ENCODE peak calls at places on chromosomes 3 and 15, in seven cellular contexts. E is H9, V is astrocyte of the spinal cord, M is osteocyte, S is BJ, Z is endothelial cell, P is HFFc6. A is an unnamed sample.
A peak's percentile ranks its signal among the peaks of the same experiment; 100 is the strongest.

GRCh38 chr15:101248274-101248673 is 3.6 kb downstream of the CHSY1 start:
- DNase-seq in E (no peak), V (no peak), M (peak; percentile 13), S (no peak), Z (no peak), P (no peak), A (no peak)

GRCh38 chr15:84104853-84105252 is 130.7 kb upstream of the GOLGA6L4 start:
- DNase-seq in E (no peak), V (no peak), M (no peak), S (no peak), Z (no peak), P (no peak), A (no peak)

GRCh38 chr3:127690106-127690505 is 17.4 kb downstream of the ABTB1 start:
- DNase-seq in E (no peak), V (peak; percentile 76), M (no peak), S (peak; percentile 43), Z (no peak), P (peak; percentile 67), A (no peak)

GRCh38 chr15:58755956-58756355 is 6.4 kb upstream of the ADAM10 start:
- DNase-seq in E (no peak), V (no peak), M (no peak), S (no peak), Z (no peak), P (no peak), A (no peak)

GRCh38 chr3:128112406-128112968 is 11.1 kb downstream of the RUVBL1 start:
- DNase-seq in E (no peak), V (peak; percentile 91), M (no peak), S (peak; percentile 60), Z (no peak), P (peak; percentile 92), A (no peak)

GRCh38 chr3:188468672-188469071 is 314.7 kb downstream of the LPP start:
- DNase-seq in E (no peak), V (peak; percentile 76), M (no peak), S (no peak), Z (no peak), P (no peak), A (no peak)

GRCh38 chr15:55937040-55937439 is 56.4 kb downstream of the NEDD4 start:
- DNase-seq in E (no peak), V (peak; percentile 41), M (no peak), S (no peak), Z (no peak), P (peak; percentile 33), A (no peak)

GRCh38 chr3:46981932-46982471 is 2.5 kb downstream of the NBEAL2 start:
- DNase-seq in E (peak; percentile 68), V (no peak), M (no peak), S (no peak), Z (peak; percentile 64), P (no peak), A (peak; percentile 76)

GRCh38 chr15:65337436-65338070 is 33.1 kb downstream of the RNU5B-1 start:
- DNase-seq in E (no peak), V (no peak), M (no peak), S (no peak), Z (no peak), P (no peak), A (no peak)

GRCh38 chr3:116083686-116084085 is 361.6 kb downstream of the LSAMP start:
- DNase-seq in E (no peak), V (peak; percentile 22), M (no peak), S (no peak), Z (no peak), P (no peak), A (no peak)

GRCh38 chr15:45201557-45202246 is 13.9 kb upstream of the SHF start:
- DNase-seq in E (no peak), V (no peak), M (no peak), S (no peak), Z (no peak), P (no peak), A (no peak)

GRCh38 chr15:90560229-90560771 is 30.6 kb downstream of the CRTC3 start:
- DNase-seq in E (no peak), V (peak; percentile 94), M (no peak), S (peak; percentile 98), Z (no peak), P (peak; percentile 95), A (peak; percentile 51)

GRCh38 chr3:71258116-71258515 is 325.4 kb downstream of the FOXP1 start:
- DNase-seq in E (no peak), V (peak; percentile 94), M (no peak), S (peak; percentile 26), Z (no peak), P (peak; percentile 52), A (peak; percentile 44)

GRCh38 chr3:162134571-162134970 is 638.0 kb downstream of the OTOL1 start:
- DNase-seq in E (no peak), V (no peak), M (no peak), S (no peak), Z (no peak), P (no peak), A (no peak)

GRCh38 chr15:72169921-72170611 is 27.5 kb downstream of the GRAMD2A start:
- DNase-seq in E (no peak), V (no peak), M (no peak), S (no peak), Z (no peak), P (no peak), A (peak; percentile 95)

GRCh38 chr3:189334064-189334920 is 162.5 kb downstream of the TPRG1 start:
- DNase-seq in E (no peak), V (peak; percentile 72), M (no peak), S (no peak), Z (no peak), P (no peak), A (no peak)

GRCh38 chr3:134476306-134476705 is 9.5 kb downstream of the ANAPC13 start:
- DNase-seq in E (no peak), V (no peak), M (no peak), S (no peak), Z (no peak), P (no peak), A (peak; percentile 90)

GRCh38 chr15:97520689-97521088 is 439.8 kb upstream of the ARRDC4 start:
- DNase-seq in E (no peak), V (no peak), M (no peak), S (no peak), Z (no peak), P (no peak), A (no peak)

GRCh38 chr3:166663194-166663593 is 716.9 kb downstream of the ZBBX start:
- DNase-seq in E (no peak), V (no peak), M (no peak), S (no peak), Z (no peak), P (no peak), A (no peak)

GRCh38 chr3:55488398-55489055 is 1.4 kb upstream of the WNT5A start:
- DNase-seq in E (peak; percentile 54), V (peak; percentile 89), M (no peak), S (no peak), Z (peak; percentile 40), P (peak; percentile 85), A (peak; percentile 59)

GRCh38 chr3:128296469-128297251 is 143.4 kb downstream of the EEFSEC start:
- DNase-seq in E (peak; percentile 20), V (no peak), M (peak; percentile 49), S (no peak), Z (no peak), P (no peak), A (no peak)

GRCh38 chr3:104764499-104764898 is 602.2 kb upstream of the ALCAM start:
- DNase-seq in E (no peak), V (no peak), M (no peak), S (no peak), Z (no peak), P (no peak), A (no peak)

GRCh38 chr15:63156708-63157065 is 590 bp downstream of the RPS27L start:
- DNase-seq in E (no peak), V (peak; percentile 48), M (peak; percentile 57), S (no peak), Z (no peak), P (peak; percentile 23), A (no peak)

GRCh38 chr15:52568569-52569243 is at the start of gene ARPP19:
- DNase-seq in E (peak; percentile 97), V (peak; percentile 94), M (peak; percentile 90), S (peak; percentile 51), Z (peak; percentile 79), P (peak; percentile 84), A (peak; percentile 89)
- TF ChIP-seq CTCF in E (peak; percentile 19), V (no peak), M (peak; percentile 46), S (peak; percentile 14), Z (no peak), P (peak; percentile 47), A (no peak)

DNA sequence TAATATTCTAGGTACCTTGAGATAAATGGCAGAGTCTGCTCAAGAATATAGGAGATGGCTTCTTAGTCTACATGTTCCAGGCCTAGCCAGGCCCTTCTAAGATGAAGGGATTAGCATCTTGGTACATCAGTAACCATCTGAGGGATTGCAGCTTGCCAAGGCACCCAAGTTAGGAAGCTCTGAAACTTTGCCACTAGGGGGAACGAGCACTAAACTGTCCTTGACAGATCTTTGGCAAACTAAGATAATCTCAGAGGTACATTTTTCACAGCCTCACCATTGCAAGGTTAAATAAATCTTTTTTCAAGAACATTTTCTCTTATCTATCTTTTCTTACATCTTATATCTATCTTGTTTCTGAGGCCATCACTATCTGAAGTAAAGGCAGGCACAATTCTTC is 351.2 kb downstream of the RAP2B start:
- DNase-seq in E (no peak), V (no peak), M (no peak), S (no peak), Z (peak; percentile 9), P (no peak), A (no peak)
- TF ChIP-seq CTCF in E (peak; percentile 66), V (no peak), M (peak; percentile 22), S (no peak), Z (peak; percentile 38), P (peak; percentile 19), A (no peak)

DNA sequence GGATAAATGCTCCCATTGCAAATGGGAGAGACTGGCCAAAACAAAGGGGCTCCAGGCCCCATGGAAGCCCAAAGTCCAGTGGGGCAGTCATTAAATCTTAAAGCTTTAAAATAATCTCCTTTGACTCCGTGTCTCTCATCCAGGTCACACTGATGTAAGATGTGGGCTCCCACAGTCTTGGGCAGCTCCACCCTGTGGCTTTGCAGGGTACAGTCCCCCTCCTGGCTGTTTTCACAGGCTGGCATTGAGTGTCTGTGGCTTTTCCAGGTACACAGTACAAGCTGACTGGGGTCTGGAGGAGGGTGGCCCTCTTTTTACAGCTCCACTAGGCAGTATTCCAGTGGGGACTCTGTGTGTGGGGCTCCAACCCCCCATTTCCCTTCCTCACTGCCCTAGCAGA is 45.9 kb downstream of the NIPA2 start:
- DNase-seq in E (no peak), V (no peak), M (no peak), S (no peak), Z (no peak), P (no peak), A (no peak)
- TF ChIP-seq CTCF in E (peak; percentile 58), V (peak; percentile 33), M (no peak), S (no peak), Z (no peak), P (peak; percentile 49), A (no peak)

DNA sequence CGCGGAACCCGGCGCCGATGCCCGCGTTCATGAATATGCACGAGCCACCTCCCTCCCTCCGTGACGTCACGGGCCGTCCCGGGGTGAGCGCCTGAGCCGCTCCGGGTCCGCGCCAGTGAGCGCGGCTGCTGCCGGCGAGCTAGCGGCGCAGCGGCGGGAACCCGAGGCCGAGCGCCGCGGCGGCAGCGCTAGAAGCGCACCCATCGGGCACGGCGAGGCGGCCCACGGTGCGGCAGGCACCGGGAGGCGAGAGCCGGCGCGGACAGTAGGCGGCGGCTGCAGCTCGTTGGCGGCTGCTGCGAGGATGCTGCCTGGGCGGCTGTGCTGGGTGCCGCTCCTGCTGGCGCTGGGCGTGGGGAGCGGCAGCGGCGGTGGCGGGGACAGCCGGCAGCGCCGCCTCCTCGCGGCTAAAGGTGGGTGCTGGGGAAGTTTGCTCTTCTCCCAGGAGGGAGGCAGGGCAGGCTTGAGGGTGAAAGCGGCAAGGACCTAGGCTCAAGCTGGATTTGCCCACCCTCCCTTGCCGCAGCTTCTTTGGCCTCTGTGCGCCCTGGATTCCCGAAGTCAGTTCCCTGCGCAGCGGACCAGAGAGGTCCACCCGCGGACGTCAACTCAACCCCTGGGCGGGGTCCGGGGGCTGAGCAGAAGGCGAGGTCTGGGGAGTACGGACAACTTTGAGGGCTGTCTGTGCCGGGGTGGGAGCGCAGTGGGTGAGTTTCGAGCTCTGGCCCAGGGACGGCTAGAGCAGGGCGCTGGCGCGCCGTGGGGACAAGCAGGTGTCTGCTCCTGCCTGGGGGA is at the start of gene CLSTN2:
- DNase-seq in E (peak; percentile 80), V (peak; percentile 35), M (peak; percentile 89), S (no peak), Z (peak; percentile 63), P (no peak), A (no peak)
- TF ChIP-seq CTCF in E (no peak), V (no peak), M (peak; percentile 42), S (no peak), Z (peak; percentile 9), P (no peak), A (peak; percentile 21)